ENCODE peak calls at places on chromosomes 13 and 19, in five cellular contexts. One of them, this sample, is unnamed.
A peak's percentile ranks its signal among the peaks of the same experiment; 100 is the strongest.

GRCh38 chr19:54458648-54459281 is 4.8 kb downstream of the LENG9 start:
- DNase-seq in fibroblast of lung: no peak
- DNase-seq in heart right ventricle: no peak
- DNase-seq in BE2C: no peak
- DNase-seq in MG63: no peak
- DNase-seq in this sample: no peak

GRCh38 chr19:54937926-54938325 is 9.4 kb downstream of the NLRP7 start:
- DNase-seq in fibroblast of lung: no peak
- DNase-seq in heart right ventricle: no peak
- DNase-seq in MG63: no peak
- DNase-seq in BE2C: no peak
- DNase-seq in this sample: no peak

GRCh38 chr19:33214621-33215020 is 11.0 kb downstream of the SLC7A10 start:
- DNase-seq in fibroblast of lung: peak; percentile 26
- DNase-seq in heart right ventricle: no peak
- DNase-seq in MG63: no peak
- DNase-seq in BE2C: peak; percentile 47
- DNase-seq in this sample: peak; percentile 66

GRCh38 chr19:34172661-34173144 is 399 bp downstream of the LSM14A start:
- DNase-seq in MG63: no peak
- DNase-seq in heart right ventricle: no peak
- DNase-seq in fibroblast of lung: no peak
- DNase-seq in BE2C: no peak
- DNase-seq in this sample: no peak

GRCh38 chr13:98998831-98999634 is 21.2 kb upstream of the DOCK9 start:
- DNase-seq in heart right ventricle: no peak
- DNase-seq in MG63: no peak
- DNase-seq in BE2C: no peak
- DNase-seq in fibroblast of lung: peak; percentile 38
- DNase-seq in this sample: no peak

GRCh38 chr13:40247845-40248244 is 418.6 kb downstream of the FOXO1 start:
- DNase-seq in heart right ventricle: no peak
- DNase-seq in fibroblast of lung: peak; percentile 24
- DNase-seq in MG63: no peak
- DNase-seq in BE2C: no peak
- DNase-seq in this sample: no peak

GRCh38 chr13:107450426-107450825 is 764.9 kb downstream of the LIG4 start:
- DNase-seq in BE2C: no peak
- DNase-seq in heart right ventricle: no peak
- DNase-seq in MG63: no peak
- DNase-seq in fibroblast of lung: peak; percentile 34
- DNase-seq in this sample: no peak

GRCh38 chr13:76884167-76884566 is 2.0 kb downstream of the KCTD12 start:
- DNase-seq in heart right ventricle: peak; percentile 35
- DNase-seq in BE2C: peak; percentile 61
- DNase-seq in fibroblast of lung: peak; percentile 68
- DNase-seq in MG63: peak; percentile 75
- DNase-seq in this sample: peak; percentile 70

GRCh38 chr13:107351305-107351704 is 783.4 kb upstream of the ARGLU1 start:
- DNase-seq in BE2C: peak; percentile 37
- DNase-seq in heart right ventricle: no peak
- DNase-seq in fibroblast of lung: peak; percentile 19
- DNase-seq in MG63: no peak
- DNase-seq in this sample: peak; percentile 98

GRCh38 chr13:48009298-48009697 is 8.2 kb upstream of the SUCLA2 start:
- DNase-seq in MG63: peak; percentile 48
- DNase-seq in BE2C: no peak
- DNase-seq in heart right ventricle: no peak
- DNase-seq in fibroblast of lung: peak; percentile 64
- DNase-seq in this sample: peak; percentile 39

GRCh38 chr19:4870025-4870700 is 2.7 kb upstream of the PLIN3 start:
- DNase-seq in fibroblast of lung: peak; percentile 94
- DNase-seq in MG63: peak; percentile 82
- DNase-seq in heart right ventricle: peak; percentile 30
- DNase-seq in BE2C: peak; percentile 50
- DNase-seq in this sample: peak; percentile 93

GRCh38 chr19:11264452-11265176 is 2.3 kb upstream of the DOCK6 start:
- DNase-seq in MG63: no peak
- DNase-seq in fibroblast of lung: no peak
- DNase-seq in BE2C: no peak
- DNase-seq in heart right ventricle: peak; percentile 57
- DNase-seq in this sample: peak; percentile 77

GRCh38 chr13:29065142-29065541 is 245.0 kb downstream of the MTUS2 start:
- DNase-seq in BE2C: no peak
- DNase-seq in MG63: no peak
- DNase-seq in fibroblast of lung: no peak
- DNase-seq in heart right ventricle: no peak
- DNase-seq in this sample: no peak

GRCh38 chr13:30105381-30105780 is 202.0 kb downstream of the KATNAL1 start:
- DNase-seq in BE2C: no peak
- DNase-seq in fibroblast of lung: no peak
- DNase-seq in MG63: no peak
- DNase-seq in heart right ventricle: no peak
- DNase-seq in this sample: peak; percentile 72

GRCh38 chr13:110164706-110165105 is 142.3 kb downstream of the COL4A1 start:
- DNase-seq in fibroblast of lung: no peak
- DNase-seq in heart right ventricle: no peak
- DNase-seq in BE2C: no peak
- DNase-seq in MG63: no peak
- DNase-seq in this sample: no peak

GRCh38 chr13:25908390-25908789 is 143.4 kb downstream of the SHISA2 start:
- DNase-seq in MG63: no peak
- DNase-seq in BE2C: no peak
- DNase-seq in heart right ventricle: no peak
- DNase-seq in fibroblast of lung: no peak
- DNase-seq in this sample: peak; percentile 36

GRCh38 chr13:76885203-76886004 is 801 bp downstream of the KCTD12 start:
- DNase-seq in heart right ventricle: peak; percentile 71
- DNase-seq in fibroblast of lung: peak; percentile 86
- DNase-seq in BE2C: peak; percentile 68
- DNase-seq in MG63: peak; percentile 77
- DNase-seq in this sample: peak; percentile 79

GRCh38 chr19:55552620-55553019 is 7.3 kb upstream of the SBK3 start:
- DNase-seq in fibroblast of lung: peak; percentile 49
- DNase-seq in MG63: peak; percentile 81
- DNase-seq in heart right ventricle: no peak
- DNase-seq in BE2C: no peak
- DNase-seq in this sample: no peak

GRCh38 chr19:51977346-51977745 is 9.3 kb downstream of the ZNF350 start:
- DNase-seq in fibroblast of lung: no peak
- DNase-seq in BE2C: no peak
- DNase-seq in heart right ventricle: no peak
- DNase-seq in MG63: no peak
- DNase-seq in this sample: no peak

GRCh38 chr13:107964356-107964755 is 251.0 kb downstream of the LIG4 start:
- DNase-seq in MG63: no peak
- DNase-seq in BE2C: peak; percentile 56
- DNase-seq in fibroblast of lung: peak; percentile 17
- DNase-seq in heart right ventricle: no peak
- DNase-seq in this sample: no peak

GRCh38 chr19:29384676-29385075 is 141.1 kb upstream of the VSTM2B start:
- DNase-seq in fibroblast of lung: no peak
- DNase-seq in heart right ventricle: no peak
- DNase-seq in BE2C: no peak
- DNase-seq in MG63: no peak
- DNase-seq in this sample: no peak

DNA sequence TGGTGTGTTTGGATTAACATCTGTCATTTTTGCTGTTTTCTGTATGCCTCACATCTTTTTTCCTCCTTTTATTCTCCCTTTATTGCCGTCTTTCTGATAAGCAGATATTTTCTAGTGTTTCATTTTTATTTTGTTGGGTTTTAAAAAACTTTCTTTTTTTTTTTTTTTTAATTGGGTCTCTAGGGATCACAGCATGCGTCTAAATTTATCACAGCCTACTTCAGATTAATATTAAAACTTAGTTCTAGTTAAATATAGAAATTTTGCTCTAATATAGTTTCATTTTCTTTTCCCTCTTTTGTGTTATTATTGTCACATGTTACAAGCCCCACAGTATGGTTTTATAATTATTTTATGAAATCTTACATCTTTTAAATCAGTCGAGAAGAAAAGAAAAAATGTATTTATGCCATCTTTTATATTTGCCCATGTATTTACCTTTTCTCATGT is 52.7 kb downstream of the SIPA1L3 start:
- DNase-seq in fibroblast of lung: no peak
- DNase-seq in BE2C: no peak
- DNase-seq in MG63: no peak
- DNase-seq in heart right ventricle: no peak
- DNase-seq in this sample: no peak
- H3K36me3 ChIP-seq in fibroblast of lung: no peaks in the 10 kb centered on the region
- H3K36me3 ChIP-seq in BE2C: no peaks in the 10 kb centered on the region
- H3K36me3 ChIP-seq in MG63: no peaks in the 10 kb centered on the region
- H3K36me3 ChIP-seq in heart right ventricle: no peaks in the 10 kb centered on the region
- H3K36me3 ChIP-seq in this sample: no peaks in the 10 kb centered on the region

GRCh38 chr13:44703371-44703770 is 127.2 kb upstream of the TSC22D1 start:
- DNase-seq in heart right ventricle: no peak
- DNase-seq in MG63: no peak
- DNase-seq in BE2C: no peak
- DNase-seq in fibroblast of lung: peak; percentile 43
- DNase-seq in this sample: no peak
- H3K36me3 ChIP-seq in heart right ventricle: no peaks in the 10 kb centered on the region
- H3K36me3 ChIP-seq in MG63: no peaks in the 10 kb centered on the region
- H3K36me3 ChIP-seq in BE2C: no peaks in the 10 kb centered on the region
- H3K36me3 ChIP-seq in fibroblast of lung: no peaks in the 10 kb centered on the region
- H3K36me3 ChIP-seq in this sample: no peaks in the 10 kb centered on the region

GRCh38 chr19:8605514-8605913 is 5.0 kb downstream of the ADAMTS10 start:
- DNase-seq in BE2C: no peak
- DNase-seq in heart right ventricle: no peak
- DNase-seq in MG63: no peak
- DNase-seq in fibroblast of lung: no peak
- DNase-seq in this sample: no peak

GRCh38 chr19:8600064-8600463 is 10.5 kb downstream of the ADAMTS10 start:
- DNase-seq in MG63: no peak
- DNase-seq in BE2C: no peak
- DNase-seq in fibroblast of lung: no peak
- DNase-seq in heart right ventricle: no peak
- DNase-seq in this sample: no peak

GRCh38 chr19:8596168-8596567 is 14.3 kb downstream of the ADAMTS10 start:
- DNase-seq in MG63: no peak
- DNase-seq in fibroblast of lung: no peak
- DNase-seq in BE2C: no peak
- DNase-seq in heart right ventricle: no peak
- DNase-seq in this sample: no peak

GRCh38 chr19:8601796-8602195 is 8.7 kb downstream of the ADAMTS10 start:
- DNase-seq in heart right ventricle: no peak
- DNase-seq in BE2C: no peak
- DNase-seq in fibroblast of lung: no peak
- DNase-seq in MG63: no peak
- DNase-seq in this sample: no peak

DNA sequence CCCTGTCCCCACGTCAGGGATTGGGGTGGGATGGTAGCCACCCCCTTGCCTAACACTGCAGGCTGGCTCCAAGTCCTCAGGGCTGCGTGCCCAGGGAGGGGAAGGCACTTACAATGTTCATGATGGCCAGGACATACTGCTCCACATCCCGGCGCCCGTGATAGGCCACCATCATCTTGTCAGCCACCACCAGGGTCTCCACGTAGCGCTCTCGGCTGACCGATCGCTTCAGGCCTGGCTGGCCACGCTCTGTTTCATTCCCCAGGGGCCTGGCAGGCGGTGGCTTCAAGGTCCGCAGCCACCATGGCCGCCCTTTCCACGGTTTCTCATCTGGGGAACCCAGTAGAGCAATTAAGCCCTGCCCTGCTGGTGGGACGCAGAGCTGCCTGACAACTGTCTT is 9.7 kb downstream of the ADAMTS10 start:
- DNase-seq in heart right ventricle: no peak
- DNase-seq in MG63: no peak
- DNase-seq in fibroblast of lung: no peak
- DNase-seq in BE2C: no peak
- DNase-seq in this sample: no peak
- H3K36me3 ChIP-seq in heart right ventricle: no peaks in the 10 kb centered on the region
- H3K36me3 ChIP-seq in MG63: peaks cover 66% of the 10 kb centered on the region
- H3K36me3 ChIP-seq in fibroblast of lung: no peaks in the 10 kb centered on the region
- H3K36me3 ChIP-seq in BE2C: no peaks in the 10 kb centered on the region
- H3K36me3 ChIP-seq in this sample: no peaks in the 10 kb centered on the region

GRCh38 chr19:9838324-9838723 is 3.2 kb downstream of the PIN1 start:
- DNase-seq in fibroblast of lung: no peak
- DNase-seq in MG63: no peak
- DNase-seq in BE2C: no peak
- DNase-seq in heart right ventricle: no peak
- DNase-seq in this sample: no peak
- H3K36me3 ChIP-seq in fibroblast of lung: peaks cover 14% of the 10 kb centered on the region
- H3K36me3 ChIP-seq in MG63: peaks cover 64% of the 10 kb centered on the region
- H3K36me3 ChIP-seq in BE2C: peaks cover 47% of the 10 kb centered on the region
- H3K36me3 ChIP-seq in heart right ventricle: no peaks in the 10 kb centered on the region
- H3K36me3 ChIP-seq in this sample: peaks cover 6% of the 10 kb centered on the region

GRCh38 chr19:1422943-1423342 is 15.3 kb upstream of the RPS15 start:
- DNase-seq in MG63: no peak
- DNase-seq in BE2C: no peak
- DNase-seq in fibroblast of lung: no peak
- DNase-seq in heart right ventricle: no peak
- DNase-seq in this sample: no peak
- H3K36me3 ChIP-seq in MG63: peaks cover 10% of the 10 kb centered on the region
- H3K36me3 ChIP-seq in BE2C: peaks cover 89% of the 10 kb centered on the region
- H3K36me3 ChIP-seq in fibroblast of lung: peaks cover 62% of the 10 kb centered on the region
- H3K36me3 ChIP-seq in heart right ventricle: peaks cover 5% of the 10 kb centered on the region
- H3K36me3 ChIP-seq in this sample: peaks cover 21% of the 10 kb centered on the region

This sample was measured in mesendoderm.